ENCODE peak calls at places on chromosomes 11 and 22, in seven cellular contexts. Z, H, K, C, A, O and Y are unnamed samples.

GRCh38 chr22:30287626-30288413 is 1.5 kb downstream of the CASTOR1 start:
- DNase-seq in A (no peak), Z (peak; percentile 89), H (peak; percentile 82), O (peak; percentile 90), K (peak; percentile 90), C (peak; percentile 87), Y (peak; percentile 86)

GRCh38 chr11:117495357-117495756 is 167.7 kb downstream of the CEP164 start:
- DNase-seq in H (no peak), K (no peak), A (no peak), C (no peak), Z (no peak), O (no peak), Y (no peak)

GRCh38 chr11:47566166-47566546 is 757 bp downstream of the PTPMT1 start:
- DNase-seq in C (no peak), K (no peak), H (no peak), Z (no peak), O (no peak), A (no peak), Y (peak; percentile 46)

GRCh38 chr11:12863605-12864121 is 145.5 kb upstream of the RASSF10 start:
- DNase-seq in H (no peak), O (no peak), K (no peak), Z (no peak), C (no peak), A (no peak), Y (no peak)

GRCh38 chr11:83191986-83192385 is 1.5 kb upstream of the ANKRD42 start:
- DNase-seq in O (no peak), C (no peak), K (no peak), H (no peak), A (no peak), Z (no peak), Y (no peak)

GRCh38 chr22:33126881-33127280 is 68.7 kb upstream of the SYN3 start:
- DNase-seq in A (no peak), O (no peak), C (no peak), K (no peak), H (no peak), Z (no peak), Y (no peak)

GRCh38 chr11:81869337-81870065 is 864.2 kb downstream of the FAM181B start:
- DNase-seq in H (peak; percentile 8), C (no peak), A (no peak), Z (no peak), K (no peak), O (peak; percentile 2), Y (peak; percentile 70)

GRCh38 chr22:27474711-27475547 is 326.6 kb downstream of the MN1 start:
- DNase-seq in A (peak; percentile 99), Z (no peak), K (peak; percentile 94), H (peak; percentile 96), O (peak; percentile 42), C (no peak), Y (no peak)

GRCh38 chr22:38872172-38872830 is at the start of gene CBX6:
- DNase-seq in Z (peak; percentile 93), A (peak; percentile 85), K (peak; percentile 90), C (peak; percentile 97), H (peak; percentile 80), O (peak; percentile 93), Y (peak; percentile 94)

GRCh38 chr11:17719940-17720795 is 797 bp downstream of the MYOD1 start:
- DNase-seq in C (no peak), Z (no peak), K (no peak), O (no peak), A (no peak), H (peak; percentile 19), Y (no peak)

GRCh38 chr11:133118563-133119303 is 413.6 kb downstream of the OPCML start:
- DNase-seq in C (peak; percentile 58), H (no peak), O (no peak), Z (no peak), A (no peak), K (no peak), Y (no peak)

GRCh38 chr11:14101388-14101787 is 138.9 kb downstream of the SPON1 start:
- DNase-seq in K (no peak), O (no peak), H (no peak), Z (no peak), C (no peak), A (no peak), Y (no peak)

GRCh38 chr11:76978818-76979217 is 55.4 kb upstream of the B3GNT6 start:
- DNase-seq in H (no peak), K (no peak), C (no peak), Z (no peak), A (no peak), O (no peak), Y (no peak)

DNA sequence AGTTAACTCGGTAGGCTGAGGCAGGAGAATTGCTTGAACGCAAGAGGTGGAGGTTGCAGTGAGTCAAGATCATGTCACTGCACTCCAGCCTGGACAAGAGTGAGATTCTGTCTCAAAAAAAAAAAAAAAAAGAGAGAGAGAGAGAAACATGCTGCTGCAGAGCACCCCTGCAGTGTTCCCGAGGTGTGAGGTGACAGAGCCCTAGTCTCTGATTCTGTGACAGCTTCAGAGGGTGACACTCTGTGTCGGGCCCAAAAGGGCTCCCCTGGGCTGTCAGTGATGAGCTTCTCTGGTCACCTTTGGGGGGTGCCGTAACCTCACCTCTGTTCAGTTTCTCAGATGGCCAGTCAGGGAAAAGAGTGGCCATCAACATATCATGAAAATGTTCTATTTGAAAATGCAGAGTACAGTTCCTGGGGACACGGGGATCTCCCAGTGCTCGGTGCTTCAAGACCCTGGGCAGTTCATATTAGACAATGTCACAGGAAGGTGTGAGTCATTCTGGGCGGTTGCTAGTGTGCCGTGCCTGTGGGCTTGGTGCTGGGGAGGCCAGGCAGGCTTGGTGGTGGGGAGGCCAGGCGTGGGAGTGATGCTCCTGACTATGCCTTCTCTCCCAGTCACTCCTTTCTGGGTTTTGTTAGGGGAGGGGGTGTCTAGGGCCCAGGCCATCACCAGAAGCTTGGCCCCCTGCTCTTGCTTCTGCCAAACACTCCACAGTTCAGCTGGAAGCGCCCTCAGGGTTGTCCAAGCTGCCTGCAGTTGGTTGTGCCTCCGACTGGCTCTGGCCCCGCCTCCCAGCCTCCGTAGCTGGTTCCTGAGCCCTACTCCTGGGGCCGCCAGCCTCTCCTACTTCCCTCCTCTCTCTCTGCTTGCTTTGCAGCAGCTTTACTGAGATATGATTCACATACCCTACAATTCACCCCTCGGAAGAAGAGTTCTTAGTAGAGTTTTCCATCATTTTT is 52.5 kb upstream of the CLDN5 start:
- DNase-seq in C (peak; percentile 49), A (no peak), Z (no peak), H (peak; percentile 55), K (peak; percentile 69), O (peak; percentile 15), Y (no peak)
- H3K4me1 ChIP-seq in C (peaks cover 11% of the 10 kb centered on the region), A (peaks cover 12% of the 10 kb centered on the region), Z (no peaks in the 10 kb centered on the region), H (peaks cover 8% of the 10 kb centered on the region), K (peaks cover 14% of the 10 kb centered on the region), O (peaks cover 5% of the 10 kb centered on the region), Y (no peaks in the 10 kb centered on the region)

DNA sequence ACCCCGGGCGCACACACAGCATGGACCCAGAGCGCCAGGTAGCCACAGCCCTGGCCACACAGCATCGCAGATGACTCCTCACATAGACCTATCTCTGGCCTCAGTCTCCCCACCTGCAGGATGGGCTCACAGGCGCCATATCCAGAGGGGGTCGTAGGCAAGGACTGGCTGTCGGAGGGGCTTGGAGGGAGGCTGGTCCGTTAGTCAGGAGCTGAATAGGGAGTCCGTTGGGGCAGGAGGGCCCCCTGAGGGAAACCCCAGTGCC is 2.1 kb downstream of the PLXNB2 start:
- DNase-seq in H (no peak), Z (no peak), C (no peak), A (no peak), K (no peak), O (no peak), Y (no peak)
- H3K4me3 ChIP-seq in H (peak overlapping the region; percentile 78), Z (peak overlapping the region; percentile 86), C (peak overlapping the region; percentile 94), A (peak overlapping the region; percentile 94), K (peak overlapping the region; percentile 5), O (peak overlapping the region; percentile 76), Y (no peak overlapping the region)

GRCh38 chr11:119728651-119729580 is at the start of gene NECTIN1:
- DNase-seq in A (peak; percentile 88), K (peak; percentile 79), H (peak; percentile 76), C (peak; percentile 89), O (peak; percentile 80), Z (peak; percentile 86), Y (peak; percentile 95)

GRCh38 chr11:119730789-119731386 is 1.9 kb upstream of the NECTIN1 start:
- DNase-seq in K (no peak), C (no peak), A (no peak), O (no peak), H (no peak), Z (no peak), Y (no peak)

GRCh38 chr11:119730347-119730613 is 1.3 kb upstream of the NECTIN1 start:
- DNase-seq in O (no peak), A (no peak), Z (no peak), H (no peak), K (no peak), C (no peak), Y (no peak)

GRCh38 chr11:119728226-119728626 is 774 bp downstream of the NECTIN1 start:
- DNase-seq in A (no peak), K (no peak), Z (no peak), H (no peak), C (no peak), O (no peak), Y (no peak)

DNA sequence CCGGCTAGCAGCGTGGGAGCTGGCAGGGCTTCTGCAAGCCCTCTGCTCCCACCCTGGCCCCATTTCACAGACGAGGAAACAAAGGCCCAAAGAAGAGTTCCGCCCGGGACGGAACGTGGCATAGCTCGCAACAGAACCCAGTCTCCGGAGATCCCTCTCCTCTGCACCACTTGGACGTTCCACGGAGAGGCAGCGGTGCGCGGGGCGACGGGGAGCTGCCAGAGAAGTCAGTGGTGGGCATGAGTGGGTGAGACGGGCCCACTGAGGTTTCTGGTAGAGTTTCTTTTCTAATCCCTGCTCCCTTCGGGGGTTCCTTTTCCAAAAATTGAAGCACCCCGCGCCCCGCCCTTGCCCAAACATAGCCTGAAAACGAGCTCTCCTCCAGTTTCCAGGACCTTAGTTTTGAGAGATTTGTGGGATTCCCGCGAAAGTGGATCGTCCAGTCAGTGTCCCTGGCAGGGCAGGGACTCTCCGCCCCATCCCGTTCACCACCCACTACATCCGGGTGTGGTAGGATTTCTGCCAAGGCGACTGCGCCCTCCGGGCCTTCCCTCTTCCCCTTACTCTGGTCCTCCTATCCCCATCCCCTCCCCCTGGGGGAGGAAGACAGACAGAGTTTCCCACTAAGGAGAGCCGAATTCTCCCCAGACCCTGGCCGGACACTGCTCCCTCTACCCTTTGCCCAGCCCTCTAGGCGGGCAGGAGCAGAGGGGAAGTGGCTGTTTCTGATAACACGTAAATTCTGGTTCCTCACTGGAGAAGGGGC is 764 bp upstream of the NECTIN1 start:
- DNase-seq in K (peak; percentile 39), H (peak; percentile 50), Z (peak; percentile 64), C (peak; percentile 75), O (peak; percentile 57), A (no peak), Y (peak; percentile 83)
- TF ChIP-seq CTCF in K (no peak), H (no peak), Z (no peak), C (peak; percentile 3), O (no peak), A (peak; percentile 84), Y (no peak)

GRCh38 chr11:65425105-65425970 is 2.7 kb downstream of the NEAT1 start:
- DNase-seq in C (no peak), K (peak; percentile 78), O (peak; percentile 80), Z (peak; percentile 34), H (peak; percentile 76), A (peak; percentile 52), Y (peak; percentile 50)

GRCh38 chr11:65424200-65425104 is 1.9 kb downstream of the NEAT1 start:
- DNase-seq in A (peak; percentile 47), O (peak; percentile 63), Z (peak; percentile 29), H (peak; percentile 29), C (no peak), K (peak; percentile 54), Y (peak; percentile 65)

GRCh38 chr11:65426839-65427690 is 4.5 kb downstream of the NEAT1 start:
- DNase-seq in K (peak; percentile 77), C (no peak), H (peak; percentile 75), Z (peak; percentile 43), O (peak; percentile 71), A (peak; percentile 45), Y (peak; percentile 71)

GRCh38 chr11:65427691-65428577 is 5.3 kb downstream of the NEAT1 start:
- DNase-seq in C (no peak), K (peak; percentile 78), H (peak; percentile 56), A (peak; percentile 45), O (peak; percentile 78), Z (peak; percentile 42), Y (no peak)

GRCh38 chr11:65425971-65426838 is 3.6 kb downstream of the NEAT1 start:
- DNase-seq in C (no peak), O (peak; percentile 89), K (peak; percentile 89), H (peak; percentile 86), Z (peak; percentile 16), A (no peak), Y (no peak)
- H3K4me1 ChIP-seq in C (peaks cover 32% of the 10 kb centered on the region), O (peaks cover 2% of the 10 kb centered on the region), K (no peaks in the 10 kb centered on the region), H (peaks cover 40% of the 10 kb centered on the region), Z (peaks cover 21% of the 10 kb centered on the region), A (peaks cover 25% of the 10 kb centered on the region), Y (peaks cover 18% of the 10 kb centered on the region)